ENCODE peak calls at places on chromosome 22, in nine cellular contexts. S is effector CD4-positive, alpha-beta T cell; C is heart left ventricle; E is fibroblast of lung; U is brain pericyte; I is AG08395; A is gastrocnemius medialis; B is endothelial cell; R is HFFc6. D is an unnamed sample.

GRCh38 chr22:47609653-47610052 is 847.2 kb downstream of the TBC1D22A start:
- DNase-seq in S (no peak), C (no peak), E (no peak), U (no peak), I (no peak), A (no peak), B (no peak), R (no peak), D (no peak)

GRCh38 chr22:44915441-44915840 is 94.4 kb downstream of the PHF21B start:
- DNase-seq in S (no peak), C (no peak), E (no peak), U (no peak), I (no peak), A (no peak), B (no peak), R (no peak), D (no peak)

GRCh38 chr22:37448521-37449150 is 21.4 kb upstream of the ELFN2 start:
- DNase-seq in S (no peak), C (no peak), E (no peak), U (no peak), I (no peak), A (no peak), B (no peak), R (no peak), D (no peak)

GRCh38 chr22:31575190-31575589 is 78.9 kb downstream of the SFI1 start:
- DNase-seq in S (no peak), C (no peak), E (no peak), U (no peak), I (no peak), A (no peak), B (no peak), R (no peak), D (no peak)

GRCh38 chr22:37340331-37341262 is 58.3 kb downstream of the CYTH4 start:
- DNase-seq in S (no peak), C (no peak), E (no peak), U (no peak), I (no peak), A (no peak), B (no peak), R (no peak), D (no peak)

GRCh38 chr22:19291218-19291579 is 320 bp downstream of the CLTCL1 start:
- DNase-seq in S (peak), C (peak), E (no peak), U (no peak), I (peak), A (peak), B (peak), R (peak), D (peak)

GRCh38 chr22:48894064-48894671 is 933.5 kb downstream of the BRD1 start:
- DNase-seq in S (no peak), C (no peak), E (no peak), U (no peak), I (no peak), A (no peak), B (peak), R (no peak), D (no peak)

GRCh38 chr22:48173061-48173849 is 1410.8 kb downstream of the TBC1D22A start:
- DNase-seq in S (no peak), C (no peak), E (no peak), U (no peak), I (no peak), A (no peak), B (no peak), R (no peak), D (no peak)

GRCh38 chr22:17562906-17563870 is at the start of gene SLC25A18:
- DNase-seq in S (no peak), C (peak), E (peak), U (no peak), I (no peak), A (peak), B (no peak), R (no peak), D (no peak)

GRCh38 chr22:19406281-19406811 is 25.2 kb downstream of the HIRA start:
- DNase-seq in S (no peak), C (no peak), E (no peak), U (no peak), I (no peak), A (no peak), B (no peak), R (no peak), D (no peak)

GRCh38 chr22:38705235-38706100 is at the start of gene GTPBP1:
- DNase-seq in S (peak), C (peak), E (peak), U (peak), I (peak), A (peak), B (peak), R (peak), D (peak)

GRCh38 chr22:49297286-49297870 is 530.3 kb downstream of the BRD1 start:
- DNase-seq in S (no peak), C (peak), E (no peak), U (no peak), I (no peak), A (no peak), B (no peak), R (no peak), D (no peak)

GRCh38 chr22:46561435-46561905 is 24.1 kb upstream of the CELSR1 start:
- DNase-seq in S (no peak), C (no peak), E (peak), U (no peak), I (no peak), A (no peak), B (no peak), R (no peak), D (no peak)

GRCh38 chr22:24247564-24248344 is 2.9 kb upstream of the GGT5 start:
- DNase-seq in S (peak), C (peak), E (peak), U (peak), I (peak), A (peak), B (peak), R (peak), D (peak)

GRCh38 chr22:26835929-26836528 is 178.6 kb downstream of the MIAT start:
- DNase-seq in S (peak), C (no peak), E (no peak), U (peak), I (peak), A (no peak), B (peak), R (peak), D (peak)

GRCh38 chr22:49334589-49334873 is 493.1 kb downstream of the BRD1 start:
- DNase-seq in S (no peak), C (no peak), E (no peak), U (no peak), I (no peak), A (no peak), B (no peak), R (no peak), D (no peak)

GRCh38 chr22:22403306-22403705 is 105.2 kb downstream of the ZNF280B start:
- DNase-seq in S (no peak), C (no peak), E (no peak), U (no peak), I (no peak), A (no peak), B (no peak), R (no peak), D (no peak)

GRCh38 chr22:21032037-21032842 is at the start of gene SLC7A4:
- DNase-seq in S (no peak), C (no peak), E (no peak), U (no peak), I (no peak), A (peak), B (no peak), R (no peak), D (no peak)

GRCh38 chr22:38981005-38981658 is 1.0 kb upstream of the APOBEC3B start:
- DNase-seq in S (no peak), C (no peak), E (peak), U (no peak), I (no peak), A (no peak), B (no peak), R (peak), D (no peak)

GRCh38 chr22:47091241-47091691 is 328.8 kb downstream of the TBC1D22A start:
- DNase-seq in S (no peak), C (no peak), E (peak), U (no peak), I (no peak), A (no peak), B (no peak), R (no peak), D (no peak)

GRCh38 chr22:50357222-50357621 is 14.1 kb downstream of the PPP6R2 start:
- DNase-seq in S (no peak), C (no peak), E (no peak), U (no peak), I (no peak), A (no peak), B (no peak), R (no peak), D (no peak)

GRCh38 chr22:20112623-20113511 is 3.0 kb upstream of the RANBP1 start:
- DNase-seq in S (no peak), C (no peak), E (no peak), U (no peak), I (no peak), A (no peak), B (no peak), R (no peak), D (no peak)

GRCh38 chr22:48239461-48240164 is 1477.2 kb downstream of the TBC1D22A start:
- DNase-seq in S (no peak), C (no peak), E (no peak), U (no peak), I (no peak), A (no peak), B (no peak), R (no peak), D (no peak)

GRCh38 chr22:32920032-32920628 is 118.6 kb downstream of the TIMP3 start:
- DNase-seq in S (no peak), C (peak), E (peak), U (no peak), I (peak), A (peak), B (no peak), R (no peak), D (no peak)

GRCh38 chr22:19505735-19506126 is 18.5 kb downstream of the CLDN5 start:
- DNase-seq in S (no peak), C (no peak), E (no peak), U (no peak), I (no peak), A (no peak), B (no peak), R (no peak), D (no peak)

GRCh38 chr22:31876156-31877035 is 67.9 kb upstream of the YWHAH start:
- DNase-seq in S (no peak), C (no peak), E (no peak), U (no peak), I (peak), A (no peak), B (no peak), R (peak), D (no peak)

GRCh38 chr22:39432361-39432811 is 24.4 kb upstream of the MGAT3 start:
- DNase-seq in S (no peak), C (no peak), E (no peak), U (no peak), I (no peak), A (no peak), B (no peak), R (no peak), D (no peak)

GRCh38 chr22:48051796-48052620 is 1289.6 kb downstream of the TBC1D22A start:
- DNase-seq in S (no peak), C (no peak), E (no peak), U (no peak), I (no peak), A (no peak), B (no peak), R (no peak), D (no peak)

GRCh38 chr22:26610072-26610958 is 7.5 kb downstream of the CRYBB1 start:
- DNase-seq in S (no peak), C (peak), E (peak), U (peak), I (peak), A (no peak), B (no peak), R (peak), D (no peak)

GRCh38 chr22:43345761-43346261 is 2.6 kb upstream of the SCUBE1 start:
- DNase-seq in S (no peak), C (no peak), E (no peak), U (no peak), I (peak), A (no peak), B (no peak), R (no peak), D (no peak)

GRCh38 chr22:31339148-31339832 is 6.9 kb downstream of the PATZ1 start:
- DNase-seq in S (no peak), C (no peak), E (no peak), U (no peak), I (no peak), A (no peak), B (no peak), R (no peak), D (no peak)

GRCh38 chr22:31841029-31841827 is 87.4 kb downstream of the DEPDC5 start:
- DNase-seq in S (no peak), C (no peak), E (no peak), U (no peak), I (no peak), A (no peak), B (no peak), R (no peak), D (no peak)

GRCh38 chr22:37639771-37640590 is 512 bp downstream of the SH3BP1 start:
- DNase-seq in S (no peak), C (no peak), E (no peak), U (no peak), I (no peak), A (no peak), B (no peak), R (no peak), D (no peak)

GRCh38 chr22:17788528-17789378 is 14.5 kb upstream of the BID start:
- DNase-seq in S (no peak), C (no peak), E (no peak), U (peak), I (no peak), A (no peak), B (no peak), R (no peak), D (no peak)

GRCh38 chr22:30005213-30005857 is 74.9 kb upstream of the HORMAD2 start:
- DNase-seq in S (peak), C (peak), E (peak), U (peak), I (peak), A (peak), B (peak), R (peak), D (peak)

GRCh38 chr22:46969491-46969890 is 207.0 kb downstream of the TBC1D22A start:
- DNase-seq in S (no peak), C (no peak), E (no peak), U (no peak), I (no peak), A (no peak), B (no peak), R (no peak), D (no peak)

GRCh38 chr22:45905924-45906865 is 70.8 kb downstream of the WNT7B start:
- DNase-seq in S (no peak), C (peak), E (peak), U (peak), I (peak), A (no peak), B (no peak), R (peak), D (no peak)

GRCh38 chr22:28815101-28815500 is 14.7 kb upstream of the XBP1 start:
- DNase-seq in S (no peak), C (no peak), E (no peak), U (no peak), I (no peak), A (no peak), B (no peak), R (no peak), D (no peak)

D was measured in T-helper 9 cell.